ENCODE peak calls at places on chromosome 17, in five cellular contexts. One of them, this sample, is unnamed.

GRCh38 chr17:68288804-68289203 is 2.1 kb downstream of the SLC16A6 start:
- DNase-seq in NCI-H510A: no peak
- DNase-seq in HTR-8/SVneo: no peak
- DNase-seq in Daoy: no peak
- DNase-seq in T1000: no peak
- DNase-seq in this sample: no peak

GRCh38 chr17:76382803-76383644 is 1.4 kb upstream of the SPHK1 start:
- DNase-seq in NCI-H510A: peak
- DNase-seq in HTR-8/SVneo: peak
- DNase-seq in Daoy: peak
- DNase-seq in T1000: peak
- DNase-seq in this sample: peak

GRCh38 chr17:38730526-38731379 is 612 bp downstream of the CISD3 start:
- DNase-seq in T1000: peak
- DNase-seq in NCI-H510A: peak
- DNase-seq in HTR-8/SVneo: peak
- DNase-seq in Daoy: peak
- DNase-seq in this sample: peak

GRCh38 chr17:50280068-50280467 is 5.8 kb downstream of the TMEM92 start:
- DNase-seq in NCI-H510A: peak
- DNase-seq in HTR-8/SVneo: no peak
- DNase-seq in Daoy: peak
- DNase-seq in T1000: no peak
- DNase-seq in this sample: peak

GRCh38 chr17:80034977-80035686 is 540 bp downstream of the TBC1D16 start:
- DNase-seq in Daoy: peak
- DNase-seq in NCI-H510A: no peak
- DNase-seq in HTR-8/SVneo: peak
- DNase-seq in T1000: no peak
- DNase-seq in this sample: peak

GRCh38 chr17:44198721-44199552 is 747 bp downstream of the ATXN7L3 start:
- DNase-seq in HTR-8/SVneo: peak
- DNase-seq in T1000: peak
- DNase-seq in Daoy: peak
- DNase-seq in NCI-H510A: peak
- DNase-seq in this sample: peak

GRCh38 chr17:45371414-45372324 is 54.8 kb upstream of the MAP3K14 start:
- DNase-seq in HTR-8/SVneo: peak
- DNase-seq in Daoy: peak
- DNase-seq in T1000: peak
- DNase-seq in NCI-H510A: no peak
- DNase-seq in this sample: peak

GRCh38 chr17:5694507-5694906 is 110.2 kb upstream of the NLRP1 start:
- DNase-seq in HTR-8/SVneo: no peak
- DNase-seq in Daoy: peak
- DNase-seq in T1000: no peak
- DNase-seq in NCI-H510A: no peak
- DNase-seq in this sample: no peak

GRCh38 chr17:2103456-2103855 is 48.6 kb downstream of the HIC1 start:
- DNase-seq in T1000: no peak
- DNase-seq in HTR-8/SVneo: no peak
- DNase-seq in NCI-H510A: no peak
- DNase-seq in Daoy: no peak
- DNase-seq in this sample: no peak

GRCh38 chr17:67272312-67273050 is 27.5 kb upstream of the HELZ start:
- DNase-seq in NCI-H510A: no peak
- DNase-seq in T1000: no peak
- DNase-seq in Daoy: peak
- DNase-seq in HTR-8/SVneo: no peak
- DNase-seq in this sample: no peak

GRCh38 chr17:37756060-37756459 is 11.2 kb upstream of the HNF1B start:
- DNase-seq in NCI-H510A: no peak
- DNase-seq in HTR-8/SVneo: no peak
- DNase-seq in T1000: no peak
- DNase-seq in Daoy: no peak
- DNase-seq in this sample: no peak

GRCh38 chr17:66309793-66310192 is 7.4 kb downstream of the PRKCA start:
- DNase-seq in NCI-H510A: no peak
- DNase-seq in T1000: no peak
- DNase-seq in HTR-8/SVneo: no peak
- DNase-seq in Daoy: no peak
- DNase-seq in this sample: no peak

GRCh38 chr17:56441331-56441730 is 152.2 kb upstream of the NOG start:
- DNase-seq in HTR-8/SVneo: peak
- DNase-seq in T1000: peak
- DNase-seq in Daoy: peak
- DNase-seq in NCI-H510A: no peak
- DNase-seq in this sample: no peak

GRCh38 chr17:75091855-75092327 is 4.1 kb downstream of the SLC16A5 start:
- DNase-seq in HTR-8/SVneo: no peak
- DNase-seq in Daoy: no peak
- DNase-seq in NCI-H510A: no peak
- DNase-seq in T1000: no peak
- DNase-seq in this sample: peak

GRCh38 chr17:50272711-50273653 is 1.3 kb upstream of the TMEM92 start:
- DNase-seq in NCI-H510A: no peak
- DNase-seq in Daoy: peak
- DNase-seq in HTR-8/SVneo: peak
- DNase-seq in T1000: peak
- DNase-seq in this sample: peak

GRCh38 chr17:17235212-17236174 is 1.5 kb downstream of the FLCN start:
- DNase-seq in T1000: no peak
- DNase-seq in HTR-8/SVneo: no peak
- DNase-seq in Daoy: peak
- DNase-seq in NCI-H510A: peak
- DNase-seq in this sample: no peak